ENCODE peak calls at places on chromosome 9, in nine cellular contexts. E is lung microvascular endothelial cell; R is ACHN; S is DMS79 treated with DMSO at 0.1 percent for 48 hours; Z is HEK293T; H is stimulated activated CD8-positive, alpha-beta memory T cell treated with anti-CD3 and anti-CD28 coated beads, Interleukin-2, amount 100 ng/mL, for 48 hours; V is skeletal muscle cell; F is mesenchymal stem cell; I is activated CD8-positive, alpha-beta memory T cell treated with anti-CD3 and anti-CD28 coated beads for 48 hours. T is an unnamed sample.

GRCh38 chr9:27189426-27189825 is 80.4 kb downstream of the TEK start:
- DNase-seq in I (no peak), R (no peak), S (no peak), E (peak), H (no peak), F (no peak), Z (no peak), V (no peak), T (no peak)

GRCh38 chr9:113492343-113493079 is 29.0 kb downstream of the RGS3 start:
- DNase-seq in I (no peak), H (no peak), Z (no peak), F (peak), S (peak), R (no peak), V (peak), E (peak), T (peak)

GRCh38 chr9:121651295-121652036 is at the start of gene DAB2IP:
- DNase-seq in F (peak), E (peak), S (peak), R (peak), Z (peak), I (no peak), H (no peak), V (no peak), T (peak)

GRCh38 chr9:1458503-1458902 is 408.3 kb downstream of the DMRT2 start:
- DNase-seq in E (peak), V (peak), Z (no peak), H (no peak), S (no peak), F (no peak), R (peak), I (no peak), T (peak)

GRCh38 chr9:4143951-4144717 is 155.7 kb downstream of the GLIS3 start:
- DNase-seq in F (peak), E (peak), S (no peak), I (no peak), V (no peak), R (peak), H (no peak), Z (no peak), T (no peak)

GRCh38 chr9:111316796-111317195 is 13.2 kb downstream of the OR2K2 start:
- DNase-seq in F (no peak), E (no peak), H (no peak), S (no peak), R (no peak), V (no peak), I (no peak), Z (no peak), T (no peak)

GRCh38 chr9:15142903-15143534 is 164.0 kb downstream of the TTC39B start:
- DNase-seq in S (peak), R (peak), E (peak), Z (peak), I (no peak), H (no peak), V (no peak), F (peak), T (peak)

GRCh38 chr9:98657897-98658296 is 50.8 kb downstream of the GABBR2 start:
- DNase-seq in Z (no peak), R (no peak), I (no peak), S (no peak), E (no peak), F (peak), V (no peak), H (no peak), T (no peak)

GRCh38 chr9:130331573-130331972 is 66.0 kb downstream of the HMCN2 start:
- DNase-seq in F (peak), E (no peak), H (no peak), R (peak), V (peak), Z (no peak), I (no peak), S (no peak), T (no peak)

GRCh38 chr9:108162664-108163063 is 673.1 kb upstream of the KLF4 start:
- DNase-seq in H (no peak), I (no peak), V (peak), R (peak), Z (no peak), E (peak), F (peak), S (no peak), T (peak)

GRCh38 chr9:114097613-114098020 is 1.5 kb downstream of the KIF12 start:
- DNase-seq in H (no peak), R (no peak), F (no peak), I (no peak), Z (no peak), V (no peak), E (peak), S (peak), T (peak)

GRCh38 chr9:127211983-127212382 is 52.6 kb upstream of the GARNL3 start:
- DNase-seq in I (no peak), F (no peak), H (no peak), Z (no peak), E (no peak), R (no peak), S (no peak), V (no peak), T (no peak)

GRCh38 chr9:112535811-112536210 is 49.2 kb downstream of the KIAA1958 start:
- DNase-seq in S (no peak), Z (no peak), R (no peak), H (no peak), F (peak), E (peak), I (no peak), V (no peak), T (peak)

GRCh38 chr9:95515272-95516113 is 1.3 kb downstream of the PTCH1 start:
- DNase-seq in I (no peak), R (peak), V (no peak), H (no peak), S (peak), E (peak), Z (peak), F (peak), T (peak)

GRCh38 chr9:17881371-17881770 is 302.5 kb downstream of the SH3GL2 start:
- DNase-seq in E (no peak), Z (no peak), R (no peak), F (no peak), I (no peak), H (no peak), S (no peak), V (no peak), T (no peak)

T was measured in dermis blood vessel endothelial cell.